ENCODE peak calls at places on chromosomes 1 and 21, in eight cellular contexts. L, J, M, D, P, S, H and C are unnamed samples.

GRCh38 chr21:44952116-44952928 is 12.5 kb downstream of the SLX9 start:
- DNase-seq in D (no peak), J (no peak), H (no peak), P (no peak), L (no peak), S (no peak), M (no peak), C (peak; percentile 51)

GRCh38 chr1:21154717-21155116 is 22.0 kb downstream of the EIF4G3 start:
- DNase-seq in M (no peak), J (no peak), S (no peak), L (no peak), D (no peak), H (no peak), P (no peak), C (no peak)

GRCh38 chr1:234989019-234989418 is 139.6 kb downstream of the TOMM20 start:
- DNase-seq in S (no peak), M (no peak), D (no peak), L (no peak), P (no peak), J (no peak), H (no peak), C (no peak)

GRCh38 chr1:64917328-64917861 is 49.0 kb downstream of the JAK1 start:
- DNase-seq in H (no peak), L (peak; percentile 70), J (peak; percentile 84), D (peak; percentile 76), M (no peak), S (peak; percentile 42), P (no peak), C (peak; percentile 44)

GRCh38 chr1:27301052-27301422 is 20.9 kb upstream of the TMEM222 start:
- DNase-seq in P (no peak), L (no peak), D (no peak), S (no peak), J (no peak), M (peak; percentile 51), H (no peak), C (no peak)

GRCh38 chr1:198686069-198686728 is 47.4 kb downstream of the PTPRC start:
- DNase-seq in L (no peak), S (no peak), M (no peak), P (no peak), H (no peak), D (peak; percentile 49), J (peak; percentile 34), C (peak; percentile 8)

GRCh38 chr1:197137322-197137721 is 9.1 kb downstream of the ASPM start:
- DNase-seq in S (no peak), M (no peak), J (no peak), D (no peak), H (no peak), P (no peak), L (no peak), C (no peak)

GRCh38 chr1:183498342-183498991 is 26.2 kb downstream of the SMG7 start:
- DNase-seq in J (no peak), H (no peak), P (no peak), M (no peak), L (no peak), D (no peak), S (no peak), C (no peak)

GRCh38 chr1:187517508-187517907 is 688.8 kb downstream of the PLA2G4A start:
- DNase-seq in L (no peak), D (no peak), M (no peak), S (no peak), P (no peak), H (no peak), J (no peak), C (no peak)

GRCh38 chr1:91684599-91685196 is 184.0 kb downstream of the CDC7 start:
- DNase-seq in H (no peak), D (no peak), M (no peak), J (no peak), S (no peak), L (no peak), P (no peak), C (no peak)

GRCh38 chr1:194755241-194755953 is 1569.0 kb upstream of the B3GALT2 start:
- DNase-seq in H (no peak), M (no peak), D (no peak), L (no peak), S (no peak), P (no peak), J (no peak), C (no peak)

GRCh38 chr1:54968581-54968980 is 11.8 kb upstream of the TMEM61 start:
- DNase-seq in S (no peak), J (no peak), L (no peak), D (no peak), M (no peak), P (no peak), H (no peak), C (no peak)

GRCh38 chr1:18256318-18257235 is 149.0 kb downstream of the IGSF21 start:
- DNase-seq in L (peak; percentile 31), P (no peak), S (peak; percentile 38), D (peak; percentile 66), H (no peak), M (peak; percentile 27), J (no peak), C (no peak)

GRCh38 chr1:15332525-15332924 is 77.2 kb upstream of the EFHD2 start:
- DNase-seq in J (no peak), L (no peak), S (no peak), D (no peak), P (no peak), M (no peak), H (no peak), C (no peak)

GRCh38 chr1:204994086-204994862 is 48.7 kb upstream of the CNTN2 start:
- DNase-seq in H (no peak), P (no peak), L (no peak), S (no peak), D (no peak), J (no peak), M (no peak), C (no peak)

GRCh38 chr21:16942703-16943102 is 570.1 kb upstream of the CXADR start:
- DNase-seq in D (no peak), S (no peak), L (no peak), J (peak; percentile 43), H (no peak), P (no peak), M (no peak), C (no peak)

GRCh38 chr21:46003575-46004007 is 22.0 kb downstream of the COL6A1 start:
- DNase-seq in P (no peak), L (no peak), H (no peak), D (no peak), S (no peak), M (no peak), J (no peak), C (no peak)

GRCh38 chr1:181318022-181318857 is 165.1 kb upstream of the CACNA1E start:
- DNase-seq in D (no peak), M (no peak), P (no peak), J (no peak), L (no peak), S (no peak), H (no peak), C (peak; percentile 14)

GRCh38 chr1:157961805-157962762 is 31.4 kb upstream of the KIRREL1 start:
- DNase-seq in P (no peak), D (peak; percentile 78), J (peak; percentile 45), M (no peak), S (no peak), L (peak; percentile 54), H (no peak), C (no peak)